ENCODE peak calls at places on chromosomes 2 and 18, in eight cellular contexts. Y, J, A, Q, W, P, N and K are unnamed samples.

GRCh38 chr18:13201315-13201714 is 17.2 kb upstream of the LDLRAD4 start:
- DNase-seq in Y (no peak), J (no peak), A (no peak), Q (no peak), W (no peak), P (no peak), N (no peak), K (no peak)

GRCh38 chr18:6741290-6741689 is 11.8 kb downstream of the ARHGAP28 start:
- DNase-seq in Y (peak), J (no peak), A (peak), Q (peak), W (no peak), P (no peak), N (no peak), K (peak)

GRCh38 chr2:20634430-20635095 is 16.3 kb downstream of the HS1BP3 start:
- DNase-seq in Y (peak), J (no peak), A (peak), Q (peak), W (no peak), P (no peak), N (no peak), K (no peak)

GRCh38 chr18:23114171-23114881 is 21.0 kb upstream of the CABLES1 start:
- DNase-seq in Y (no peak), J (no peak), A (peak), Q (no peak), W (no peak), P (no peak), N (no peak), K (no peak)

GRCh38 chr2:141737463-141737862 is 393.4 kb downstream of the LRP1B start:
- DNase-seq in Y (no peak), J (no peak), A (no peak), Q (no peak), W (no peak), P (no peak), N (no peak), K (no peak)

GRCh38 chr2:105800953-105801635 is 56.4 kb downstream of the NCK2 start:
- DNase-seq in Y (no peak), J (no peak), A (no peak), Q (no peak), W (no peak), P (peak), N (no peak), K (no peak)

GRCh38 chr2:5140367-5140766 is 551.8 kb upstream of the SOX11 start:
- DNase-seq in Y (no peak), J (no peak), A (no peak), Q (no peak), W (no peak), P (no peak), N (no peak), K (no peak)

GRCh38 chr2:242034996-242035814 is 165.7 kb downstream of the RTP5 start:
- DNase-seq in Y (no peak), J (no peak), A (no peak), Q (no peak), W (no peak), P (no peak), N (no peak), K (no peak)

GRCh38 chr2:217489145-217489960 is 513.4 kb downstream of the TNS1 start:
- DNase-seq in Y (no peak), J (no peak), A (peak), Q (peak), W (no peak), P (no peak), N (no peak), K (no peak)

GRCh38 chr2:55137024-55137958 is 87.0 kb upstream of the RTN4 start:
- DNase-seq in Y (no peak), J (peak), A (no peak), Q (no peak), W (no peak), P (no peak), N (no peak), K (no peak)

GRCh38 chr2:178917555-178917954 is 110.3 kb upstream of the TTN start:
- DNase-seq in Y (no peak), J (no peak), A (no peak), Q (no peak), W (no peak), P (no peak), N (no peak), K (no peak)

GRCh38 chr2:111140815-111141214 is 20.1 kb downstream of the BCL2L11 start:
- DNase-seq in Y (no peak), J (no peak), A (no peak), Q (no peak), W (no peak), P (no peak), N (no peak), K (no peak)

GRCh38 chr2:118580107-118580506 is 267.3 kb downstream of the EN1 start:
- DNase-seq in Y (no peak), J (no peak), A (no peak), Q (no peak), W (no peak), P (no peak), N (no peak), K (no peak)

GRCh38 chr2:224111576-224111975 is 72.5 kb upstream of the SERPINE2 start:
- DNase-seq in Y (no peak), J (no peak), A (peak), Q (peak), W (no peak), P (no peak), N (no peak), K (no peak)

GRCh38 chr18:13131241-13131640 is 87.3 kb upstream of the LDLRAD4 start:
- DNase-seq in Y (no peak), J (no peak), A (no peak), Q (no peak), W (no peak), P (no peak), N (no peak), K (no peak)

GRCh38 chr2:236997086-236997485 is 88.6 kb upstream of the COPS8 start:
- DNase-seq in Y (no peak), J (no peak), A (no peak), Q (no peak), W (no peak), P (no peak), N (no peak), K (no peak)

GRCh38 chr2:9234680-9235387 is 28.2 kb downstream of the ASAP2 start:
- DNase-seq in Y (peak), J (no peak), A (peak), Q (peak), W (no peak), P (no peak), N (no peak), K (peak)

GRCh38 chr2:213923543-213923942 is 487.3 kb upstream of the VWC2L start:
- DNase-seq in Y (no peak), J (no peak), A (no peak), Q (no peak), W (no peak), P (no peak), N (no peak), K (no peak)

GRCh38 chr2:48445091-48445725 is 84.7 kb upstream of the STON1 start:
- DNase-seq in Y (no peak), J (no peak), A (peak), Q (no peak), W (no peak), P (no peak), N (no peak), K (no peak)

GRCh38 chr2:66748939-66749338 is 314.0 kb downstream of the MEIS1 start:
- DNase-seq in Y (no peak), J (no peak), A (no peak), Q (no peak), W (no peak), P (no peak), N (no peak), K (no peak)

GRCh38 chr2:159144776-159145614 is 141.5 kb downstream of the WDSUB1 start:
- DNase-seq in Y (no peak), J (no peak), A (no peak), Q (no peak), W (no peak), P (no peak), N (no peak), K (no peak)

GRCh38 chr2:145874466-145874865 is 1354.5 kb upstream of the ZEB2 start:
- DNase-seq in Y (peak), J (no peak), A (peak), Q (peak), W (no peak), P (no peak), N (no peak), K (no peak)

GRCh38 chr2:140041801-140042200 is 1261.6 kb upstream of the NXPH2 start:
- DNase-seq in Y (no peak), J (no peak), A (no peak), Q (no peak), W (no peak), P (no peak), N (no peak), K (no peak)

GRCh38 chr18:24321071-24321470 is 76.6 kb downstream of the OSBPL1A start:
- DNase-seq in Y (no peak), J (no peak), A (no peak), Q (no peak), W (no peak), P (no peak), N (no peak), K (no peak)

GRCh38 chr18:48208432-48208948 is 200.7 kb downstream of the ZBTB7C start:
- DNase-seq in Y (no peak), J (no peak), A (no peak), Q (no peak), W (no peak), P (no peak), N (no peak), K (no peak)

GRCh38 chr2:20326163-20326780 is 24.4 kb downstream of the PUM2 start:
- DNase-seq in Y (peak), J (no peak), A (peak), Q (peak), W (no peak), P (no peak), N (peak), K (peak)

GRCh38 chr2:216918088-216918680 is 58.3 kb upstream of the TNP1 start:
- DNase-seq in Y (peak), J (no peak), A (peak), Q (peak), W (no peak), P (no peak), N (no peak), K (no peak)

GRCh38 chr2:70199320-70199864 is 8.6 kb upstream of the C2orf42 start:
- DNase-seq in Y (no peak), J (no peak), A (no peak), Q (no peak), W (no peak), P (no peak), N (no peak), K (no peak)

GRCh38 chr2:145431181-145431951 is 911.4 kb upstream of the ZEB2 start:
- DNase-seq in Y (peak), J (no peak), A (no peak), Q (no peak), W (no peak), P (no peak), N (no peak), K (no peak)

GRCh38 chr2:121319941-121320340 is 34.9 kb upstream of the TFCP2L1 start:
- DNase-seq in Y (no peak), J (no peak), A (no peak), Q (no peak), W (no peak), P (no peak), N (no peak), K (no peak)

GRCh38 chr18:62634471-62634870 is 80.9 kb upstream of the PHLPP1 start:
- DNase-seq in Y (no peak), J (no peak), A (peak), Q (peak), W (no peak), P (no peak), N (no peak), K (peak)